ENCODE peak calls at places on chromosomes 5 and 9, in ten cellular contexts. One of them, this sample, is unnamed.

GRCh38 chr5:99900302-99900811 is 634.8 kb upstream of the FAM174A start:
- DNase-seq in amniotic stem cell: no peak
- DNase-seq in activated naive CD4-positive, alpha-beta T cell: no peak
- DNase-seq in EH: no peak
- DNase-seq in H54: peak
- DNase-seq in mucosa of gallbladder: no peak
- DNase-seq in posterior vena cava: no peak
- DNase-seq in stimulated activated CD8-positive, alpha-beta memory T cell treated with anti-CD3 and anti-CD28 coated beads, Interleukin-7, amount 100 ng/mL, for 1 hour: no peak
- DNase-seq in HCT116: peak
- DNase-seq in COR-L47: no peak
- DNase-seq in this sample: peak

GRCh38 chr9:116713266-116713665 is 26.2 kb downstream of the TRIM32 start:
- DNase-seq in amniotic stem cell: no peak
- DNase-seq in stimulated activated CD8-positive, alpha-beta memory T cell treated with anti-CD3 and anti-CD28 coated beads, Interleukin-7, amount 100 ng/mL, for 1 hour: no peak
- DNase-seq in EH: no peak
- DNase-seq in mucosa of gallbladder: no peak
- DNase-seq in posterior vena cava: no peak
- DNase-seq in H54: no peak
- DNase-seq in HCT116: no peak
- DNase-seq in activated naive CD4-positive, alpha-beta T cell: no peak
- DNase-seq in COR-L47: peak
- DNase-seq in this sample: no peak

GRCh38 chr5:74257645-74258328 is 382.7 kb downstream of the ENC1 start:
- DNase-seq in EH: peak
- DNase-seq in stimulated activated CD8-positive, alpha-beta memory T cell treated with anti-CD3 and anti-CD28 coated beads, Interleukin-7, amount 100 ng/mL, for 1 hour: no peak
- DNase-seq in mucosa of gallbladder: peak
- DNase-seq in H54: no peak
- DNase-seq in amniotic stem cell: no peak
- DNase-seq in COR-L47: no peak
- DNase-seq in HCT116: no peak
- DNase-seq in posterior vena cava: peak
- DNase-seq in activated naive CD4-positive, alpha-beta T cell: no peak
- DNase-seq in this sample: no peak

GRCh38 chr9:35553670-35554543 is 51.2 kb upstream of the TESK1 start:
- DNase-seq in EH: peak
- DNase-seq in posterior vena cava: no peak
- DNase-seq in mucosa of gallbladder: peak
- DNase-seq in HCT116: peak
- DNase-seq in amniotic stem cell: no peak
- DNase-seq in activated naive CD4-positive, alpha-beta T cell: no peak
- DNase-seq in H54: peak
- DNase-seq in stimulated activated CD8-positive, alpha-beta memory T cell treated with anti-CD3 and anti-CD28 coated beads, Interleukin-7, amount 100 ng/mL, for 1 hour: no peak
- DNase-seq in COR-L47: peak
- DNase-seq in this sample: peak

GRCh38 chr9:12813960-12814876 is 39.4 kb downstream of the LURAP1L start:
- DNase-seq in stimulated activated CD8-positive, alpha-beta memory T cell treated with anti-CD3 and anti-CD28 coated beads, Interleukin-7, amount 100 ng/mL, for 1 hour: no peak
- DNase-seq in H54: peak
- DNase-seq in amniotic stem cell: peak
- DNase-seq in COR-L47: peak
- DNase-seq in posterior vena cava: peak
- DNase-seq in EH: peak
- DNase-seq in HCT116: peak
- DNase-seq in activated naive CD4-positive, alpha-beta T cell: no peak
- DNase-seq in mucosa of gallbladder: peak
- DNase-seq in this sample: peak

GRCh38 chr5:124602925-124603650 is 143.4 kb downstream of the ZNF608 start:
- DNase-seq in mucosa of gallbladder: no peak
- DNase-seq in activated naive CD4-positive, alpha-beta T cell: no peak
- DNase-seq in H54: no peak
- DNase-seq in posterior vena cava: no peak
- DNase-seq in amniotic stem cell: no peak
- DNase-seq in HCT116: no peak
- DNase-seq in COR-L47: no peak
- DNase-seq in stimulated activated CD8-positive, alpha-beta memory T cell treated with anti-CD3 and anti-CD28 coated beads, Interleukin-7, amount 100 ng/mL, for 1 hour: no peak
- DNase-seq in EH: no peak
- DNase-seq in this sample: no peak

GRCh38 chr9:97761066-97761598 is 64.0 kb upstream of the XPA start:
- DNase-seq in activated naive CD4-positive, alpha-beta T cell: no peak
- DNase-seq in COR-L47: no peak
- DNase-seq in H54: no peak
- DNase-seq in posterior vena cava: no peak
- DNase-seq in EH: no peak
- DNase-seq in HCT116: no peak
- DNase-seq in mucosa of gallbladder: no peak
- DNase-seq in stimulated activated CD8-positive, alpha-beta memory T cell treated with anti-CD3 and anti-CD28 coated beads, Interleukin-7, amount 100 ng/mL, for 1 hour: no peak
- DNase-seq in amniotic stem cell: no peak
- DNase-seq in this sample: no peak

GRCh38 chr5:39578887-39579497 is 154.2 kb upstream of the DAB2 start:
- DNase-seq in posterior vena cava: no peak
- DNase-seq in mucosa of gallbladder: no peak
- DNase-seq in EH: peak
- DNase-seq in activated naive CD4-positive, alpha-beta T cell: no peak
- DNase-seq in amniotic stem cell: peak
- DNase-seq in H54: no peak
- DNase-seq in stimulated activated CD8-positive, alpha-beta memory T cell treated with anti-CD3 and anti-CD28 coated beads, Interleukin-7, amount 100 ng/mL, for 1 hour: no peak
- DNase-seq in COR-L47: no peak
- DNase-seq in HCT116: peak
- DNase-seq in this sample: no peak

GRCh38 chr9:136903041-136903554 is 16.8 kb downstream of the TRAF2 start:
- DNase-seq in HCT116: no peak
- DNase-seq in COR-L47: no peak
- DNase-seq in posterior vena cava: no peak
- DNase-seq in activated naive CD4-positive, alpha-beta T cell: no peak
- DNase-seq in EH: no peak
- DNase-seq in mucosa of gallbladder: peak
- DNase-seq in amniotic stem cell: no peak
- DNase-seq in stimulated activated CD8-positive, alpha-beta memory T cell treated with anti-CD3 and anti-CD28 coated beads, Interleukin-7, amount 100 ng/mL, for 1 hour: no peak
- DNase-seq in H54: no peak
- DNase-seq in this sample: no peak

GRCh38 chr5:145908206-145908945 is 28.0 kb upstream of the SH3RF2 start:
- DNase-seq in posterior vena cava: no peak
- DNase-seq in H54: no peak
- DNase-seq in amniotic stem cell: no peak
- DNase-seq in mucosa of gallbladder: no peak
- DNase-seq in HCT116: peak
- DNase-seq in activated naive CD4-positive, alpha-beta T cell: no peak
- DNase-seq in EH: no peak
- DNase-seq in stimulated activated CD8-positive, alpha-beta memory T cell treated with anti-CD3 and anti-CD28 coated beads, Interleukin-7, amount 100 ng/mL, for 1 hour: no peak
- DNase-seq in COR-L47: no peak
- DNase-seq in this sample: no peak

GRCh38 chr5:173016621-173017046 is 33.1 kb downstream of the ATP6V0E1 start:
- DNase-seq in posterior vena cava: no peak
- DNase-seq in HCT116: peak
- DNase-seq in H54: no peak
- DNase-seq in COR-L47: no peak
- DNase-seq in EH: peak
- DNase-seq in mucosa of gallbladder: peak
- DNase-seq in stimulated activated CD8-positive, alpha-beta memory T cell treated with anti-CD3 and anti-CD28 coated beads, Interleukin-7, amount 100 ng/mL, for 1 hour: no peak
- DNase-seq in amniotic stem cell: peak
- DNase-seq in activated naive CD4-positive, alpha-beta T cell: no peak
- DNase-seq in this sample: no peak

GRCh38 chr9:33167084-33167948 is at the start of gene B4GALT1:
- DNase-seq in H54: peak
- DNase-seq in activated naive CD4-positive, alpha-beta T cell: peak
- DNase-seq in mucosa of gallbladder: peak
- DNase-seq in posterior vena cava: peak
- DNase-seq in EH: peak
- DNase-seq in COR-L47: peak
- DNase-seq in HCT116: peak
- DNase-seq in stimulated activated CD8-positive, alpha-beta memory T cell treated with anti-CD3 and anti-CD28 coated beads, Interleukin-7, amount 100 ng/mL, for 1 hour: peak
- DNase-seq in amniotic stem cell: peak
- DNase-seq in this sample: peak

GRCh38 chr9:110050925-110051355 is 157.0 kb downstream of the C9orf152 start:
- DNase-seq in amniotic stem cell: peak
- DNase-seq in mucosa of gallbladder: no peak
- DNase-seq in HCT116: peak
- DNase-seq in activated naive CD4-positive, alpha-beta T cell: no peak
- DNase-seq in H54: peak
- DNase-seq in stimulated activated CD8-positive, alpha-beta memory T cell treated with anti-CD3 and anti-CD28 coated beads, Interleukin-7, amount 100 ng/mL, for 1 hour: no peak
- DNase-seq in posterior vena cava: no peak
- DNase-seq in EH: peak
- DNase-seq in COR-L47: no peak
- DNase-seq in this sample: no peak

GRCh38 chr5:138664276-138664943 is 88.8 kb upstream of the CTNNA1 start:
- DNase-seq in mucosa of gallbladder: no peak
- DNase-seq in stimulated activated CD8-positive, alpha-beta memory T cell treated with anti-CD3 and anti-CD28 coated beads, Interleukin-7, amount 100 ng/mL, for 1 hour: no peak
- DNase-seq in posterior vena cava: no peak
- DNase-seq in COR-L47: no peak
- DNase-seq in EH: peak
- DNase-seq in HCT116: no peak
- DNase-seq in activated naive CD4-positive, alpha-beta T cell: no peak
- DNase-seq in amniotic stem cell: no peak
- DNase-seq in H54: no peak
- DNase-seq in this sample: no peak

GRCh38 chr5:83096660-83097334 is 19.4 kb downstream of the XRCC4 start:
- DNase-seq in HCT116: no peak
- DNase-seq in stimulated activated CD8-positive, alpha-beta memory T cell treated with anti-CD3 and anti-CD28 coated beads, Interleukin-7, amount 100 ng/mL, for 1 hour: no peak
- DNase-seq in COR-L47: no peak
- DNase-seq in posterior vena cava: no peak
- DNase-seq in amniotic stem cell: no peak
- DNase-seq in EH: peak
- DNase-seq in mucosa of gallbladder: no peak
- DNase-seq in activated naive CD4-positive, alpha-beta T cell: no peak
- DNase-seq in H54: no peak
- DNase-seq in this sample: no peak

GRCh38 chr5:138640138-138640537 is 64.9 kb upstream of the HSPA9 start:
- DNase-seq in stimulated activated CD8-positive, alpha-beta memory T cell treated with anti-CD3 and anti-CD28 coated beads, Interleukin-7, amount 100 ng/mL, for 1 hour: no peak
- DNase-seq in amniotic stem cell: no peak
- DNase-seq in EH: no peak
- DNase-seq in posterior vena cava: no peak
- DNase-seq in mucosa of gallbladder: no peak
- DNase-seq in HCT116: no peak
- DNase-seq in H54: no peak
- DNase-seq in activated naive CD4-positive, alpha-beta T cell: no peak
- DNase-seq in COR-L47: no peak
- DNase-seq in this sample: no peak

GRCh38 chr9:118761016-118761790 is 608.0 kb downstream of the BRINP1 start:
- DNase-seq in amniotic stem cell: no peak
- DNase-seq in activated naive CD4-positive, alpha-beta T cell: no peak
- DNase-seq in posterior vena cava: no peak
- DNase-seq in H54: no peak
- DNase-seq in stimulated activated CD8-positive, alpha-beta memory T cell treated with anti-CD3 and anti-CD28 coated beads, Interleukin-7, amount 100 ng/mL, for 1 hour: no peak
- DNase-seq in HCT116: no peak
- DNase-seq in COR-L47: no peak
- DNase-seq in mucosa of gallbladder: no peak
- DNase-seq in EH: no peak
- DNase-seq in this sample: no peak

GRCh38 chr9:17802249-17802857 is 223.5 kb downstream of the SH3GL2 start:
- DNase-seq in mucosa of gallbladder: no peak
- DNase-seq in H54: no peak
- DNase-seq in HCT116: no peak
- DNase-seq in activated naive CD4-positive, alpha-beta T cell: no peak
- DNase-seq in posterior vena cava: no peak
- DNase-seq in COR-L47: peak
- DNase-seq in EH: peak
- DNase-seq in amniotic stem cell: peak
- DNase-seq in stimulated activated CD8-positive, alpha-beta memory T cell treated with anti-CD3 and anti-CD28 coated beads, Interleukin-7, amount 100 ng/mL, for 1 hour: no peak
- DNase-seq in this sample: no peak

GRCh38 chr5:70491-70890 is 21.5 kb upstream of the PLEKHG4B start:
- DNase-seq in H54: no peak
- DNase-seq in EH: no peak
- DNase-seq in mucosa of gallbladder: no peak
- DNase-seq in activated naive CD4-positive, alpha-beta T cell: no peak
- DNase-seq in amniotic stem cell: no peak
- DNase-seq in COR-L47: no peak
- DNase-seq in posterior vena cava: no peak
- DNase-seq in HCT116: no peak
- DNase-seq in stimulated activated CD8-positive, alpha-beta memory T cell treated with anti-CD3 and anti-CD28 coated beads, Interleukin-7, amount 100 ng/mL, for 1 hour: no peak
- DNase-seq in this sample: no peak

GRCh38 chr9:16516887-16517286 is 353.6 kb downstream of the BNC2 start:
- DNase-seq in activated naive CD4-positive, alpha-beta T cell: no peak
- DNase-seq in amniotic stem cell: no peak
- DNase-seq in mucosa of gallbladder: no peak
- DNase-seq in EH: peak
- DNase-seq in HCT116: no peak
- DNase-seq in H54: no peak
- DNase-seq in COR-L47: no peak
- DNase-seq in posterior vena cava: no peak
- DNase-seq in stimulated activated CD8-positive, alpha-beta memory T cell treated with anti-CD3 and anti-CD28 coated beads, Interleukin-7, amount 100 ng/mL, for 1 hour: no peak
- DNase-seq in this sample: no peak

GRCh38 chr5:128784726-128785125 is 180.6 kb upstream of the SLC27A6 start:
- DNase-seq in amniotic stem cell: no peak
- DNase-seq in activated naive CD4-positive, alpha-beta T cell: no peak
- DNase-seq in stimulated activated CD8-positive, alpha-beta memory T cell treated with anti-CD3 and anti-CD28 coated beads, Interleukin-7, amount 100 ng/mL, for 1 hour: no peak
- DNase-seq in H54: no peak
- DNase-seq in EH: no peak
- DNase-seq in mucosa of gallbladder: no peak
- DNase-seq in HCT116: no peak
- DNase-seq in COR-L47: no peak
- DNase-seq in posterior vena cava: no peak
- DNase-seq in this sample: no peak

GRCh38 chr9:85224729-85225128 is 517.0 kb downstream of the AGTPBP1 start:
- DNase-seq in mucosa of gallbladder: no peak
- DNase-seq in EH: peak
- DNase-seq in amniotic stem cell: no peak
- DNase-seq in activated naive CD4-positive, alpha-beta T cell: no peak
- DNase-seq in posterior vena cava: no peak
- DNase-seq in COR-L47: no peak
- DNase-seq in HCT116: peak
- DNase-seq in H54: peak
- DNase-seq in stimulated activated CD8-positive, alpha-beta memory T cell treated with anti-CD3 and anti-CD28 coated beads, Interleukin-7, amount 100 ng/mL, for 1 hour: no peak
- DNase-seq in this sample: no peak

GRCh38 chr5:96149021-96149420 is 187.4 kb upstream of the ELL2 start:
- DNase-seq in mucosa of gallbladder: no peak
- DNase-seq in H54: no peak
- DNase-seq in stimulated activated CD8-positive, alpha-beta memory T cell treated with anti-CD3 and anti-CD28 coated beads, Interleukin-7, amount 100 ng/mL, for 1 hour: no peak
- DNase-seq in activated naive CD4-positive, alpha-beta T cell: no peak
- DNase-seq in COR-L47: no peak
- DNase-seq in amniotic stem cell: no peak
- DNase-seq in posterior vena cava: no peak
- DNase-seq in HCT116: no peak
- DNase-seq in EH: no peak
- DNase-seq in this sample: no peak

GRCh38 chr9:83422512-83422911 is 115.7 kb downstream of the FRMD3 start:
- DNase-seq in mucosa of gallbladder: no peak
- DNase-seq in activated naive CD4-positive, alpha-beta T cell: no peak
- DNase-seq in amniotic stem cell: no peak
- DNase-seq in COR-L47: no peak
- DNase-seq in stimulated activated CD8-positive, alpha-beta memory T cell treated with anti-CD3 and anti-CD28 coated beads, Interleukin-7, amount 100 ng/mL, for 1 hour: no peak
- DNase-seq in HCT116: no peak
- DNase-seq in EH: peak
- DNase-seq in posterior vena cava: no peak
- DNase-seq in H54: no peak
- DNase-seq in this sample: no peak

GRCh38 chr9:65459756-65460320 is 174.8 kb upstream of the FOXD4L5 start:
- DNase-seq in stimulated activated CD8-positive, alpha-beta memory T cell treated with anti-CD3 and anti-CD28 coated beads, Interleukin-7, amount 100 ng/mL, for 1 hour: no peak
- DNase-seq in amniotic stem cell: no peak
- DNase-seq in EH: no peak
- DNase-seq in COR-L47: no peak
- DNase-seq in HCT116: no peak
- DNase-seq in posterior vena cava: peak
- DNase-seq in mucosa of gallbladder: no peak
- DNase-seq in H54: no peak
- DNase-seq in activated naive CD4-positive, alpha-beta T cell: no peak
- DNase-seq in this sample: no peak

GRCh38 chr9:83138422-83139135 is 75.6 kb upstream of the RASEF start:
- DNase-seq in COR-L47: no peak
- DNase-seq in EH: no peak
- DNase-seq in stimulated activated CD8-positive, alpha-beta memory T cell treated with anti-CD3 and anti-CD28 coated beads, Interleukin-7, amount 100 ng/mL, for 1 hour: no peak
- DNase-seq in mucosa of gallbladder: no peak
- DNase-seq in activated naive CD4-positive, alpha-beta T cell: no peak
- DNase-seq in amniotic stem cell: no peak
- DNase-seq in H54: no peak
- DNase-seq in HCT116: no peak
- DNase-seq in posterior vena cava: no peak
- DNase-seq in this sample: no peak

This sample was measured in pulmonary artery endothelial cell.